ENCODE peak calls at places on chromosomes 12 and 14, in eight cellular contexts. D is neuronal stem cell, Q is kidney, K is mesenchymal stem cell, I is colonic mucosa, F is IMR-90, C is GM23248, H is mammary epithelial cell. Y is an unnamed sample.
A peak's percentile ranks its signal among the peaks of the same experiment; 100 is the strongest.

GRCh38 chr12:89472508-89472907 is 52.1 kb downstream of the GALNT4 start:
- DNase-seq in D (no peak), Q (no peak), K (peak; percentile 18), I (no peak), F (peak; percentile 84), C (peak; percentile 87), H (peak; percentile 59), Y (no peak)

GRCh38 chr14:29310757-29311156 is 544.2 kb downstream of the FOXG1 start:
- DNase-seq in D (no peak), Q (no peak), K (peak; percentile 11), I (no peak), F (peak; percentile 78), C (peak; percentile 83), H (no peak), Y (no peak)

GRCh38 chr12:77324763-77325468 is 259.5 kb upstream of the E2F7 start:
- DNase-seq in D (peak; percentile 80), Q (peak; percentile 82), K (peak; percentile 69), I (peak; percentile 70), F (peak; percentile 61), C (peak; percentile 91), H (peak; percentile 71), Y (peak; percentile 96)

GRCh38 chr14:32657081-32657480 is 281.6 kb upstream of the NPAS3 start:
- DNase-seq in D (no peak), Q (peak; percentile 19), K (peak; percentile 88), I (peak; percentile 21), F (peak; percentile 61), C (peak; percentile 37), H (peak; percentile 62), Y (peak; percentile 46)

GRCh38 chr12:109645708-109646107 is 67.9 kb upstream of the FAM222A start:
- DNase-seq in D (no peak), Q (no peak), K (no peak), I (no peak), F (no peak), C (no peak), H (no peak), Y (no peak)

GRCh38 chr12:47219243-47219642 is 139.5 kb upstream of the AMIGO2 start:
- DNase-seq in D (no peak), Q (no peak), K (no peak), I (no peak), F (peak; percentile 71), C (peak; percentile 62), H (peak; percentile 39), Y (no peak)

GRCh38 chr12:58877243-58877743 is 43.0 kb downstream of the LRIG3 start:
- DNase-seq in D (no peak), Q (no peak), K (peak; percentile 58), I (peak; percentile 32), F (peak; percentile 100), C (peak; percentile 81), H (peak; percentile 97), Y (no peak)

GRCh38 chr12:42086021-42086420 is 58.7 kb downstream of the GXYLT1 start:
- DNase-seq in D (no peak), Q (no peak), K (peak; percentile 15), I (no peak), F (peak; percentile 63), C (peak; percentile 17), H (no peak), Y (no peak)

GRCh38 chr12:117579939-117580717 is 218.7 kb upstream of the NOS1 start:
- DNase-seq in D (no peak), Q (no peak), K (no peak), I (no peak), F (no peak), C (no peak), H (no peak), Y (no peak)

GRCh38 chr12:1791104-1791927 is 29.0 kb upstream of the LRTM2 start:
- DNase-seq in D (no peak), Q (peak; percentile 77), K (peak; percentile 67), I (peak; percentile 76), F (peak; percentile 67), C (peak; percentile 82), H (peak; percentile 42), Y (peak; percentile 87)

GRCh38 chr14:55926007-55926406 is 192.2 kb upstream of the PELI2 start:
- DNase-seq in D (no peak), Q (no peak), K (no peak), I (peak; percentile 53), F (no peak), C (no peak), H (no peak), Y (no peak)

GRCh38 chr14:77309122-77309521 is 11.6 kb downstream of the POMT2 start:
- DNase-seq in D (no peak), Q (no peak), K (no peak), I (no peak), F (no peak), C (no peak), H (no peak), Y (no peak)

GRCh38 chr14:85188836-85189235 is 341.1 kb upstream of the FLRT2 start:
- DNase-seq in D (no peak), Q (no peak), K (no peak), I (no peak), F (no peak), C (no peak), H (no peak), Y (no peak)

GRCh38 chr12:111158992-111159391 is 209.9 kb downstream of the PHETA1 start:
- DNase-seq in D (no peak), Q (peak; percentile 14), K (no peak), I (no peak), F (no peak), C (no peak), H (no peak), Y (peak; percentile 77)

GRCh38 chr14:102924632-102925588 is 2.4 kb downstream of the AMN start:
- DNase-seq in D (no peak), Q (peak; percentile 59), K (no peak), I (no peak), F (no peak), C (no peak), H (no peak), Y (no peak)

GRCh38 chr14:90857866-90858265 is 41.6 kb upstream of the TTC7B start:
- DNase-seq in D (no peak), Q (no peak), K (no peak), I (no peak), F (no peak), C (no peak), H (no peak), Y (no peak)

GRCh38 chr12:76976777-76977465 is 88.4 kb downstream of the E2F7 start:
- DNase-seq in D (no peak), Q (no peak), K (no peak), I (no peak), F (no peak), C (peak; percentile 10), H (peak; percentile 19), Y (no peak)

GRCh38 chr14:98721061-98721460 is 550.9 kb downstream of the BCL11B start:
- DNase-seq in D (no peak), Q (no peak), K (no peak), I (no peak), F (no peak), C (no peak), H (no peak), Y (no peak)
- H3K27ac ChIP-seq in D (no peak overlapping the region), Q (no peak overlapping the region), K (no peak overlapping the region), I (no peak overlapping the region), F (no peak overlapping the region), C (no peak overlapping the region), H (no peak overlapping the region), Y (no peak overlapping the region)

GRCh38 chr12:79421236-79421740 is 269.5 kb downstream of the PAWR start:
- DNase-seq in D (no peak), Q (no peak), K (no peak), I (no peak), F (no peak), C (no peak), H (no peak), Y (no peak)

GRCh38 chr12:79423560-79423959 is 267.2 kb downstream of the PAWR start:
- DNase-seq in D (no peak), Q (no peak), K (no peak), I (no peak), F (no peak), C (peak; percentile 17), H (no peak), Y (no peak)

GRCh38 chr12:79426121-79426520 is 264.6 kb downstream of the PAWR start:
- DNase-seq in D (no peak), Q (no peak), K (no peak), I (no peak), F (no peak), C (peak; percentile 16), H (no peak), Y (no peak)

GRCh38 chr12:79422060-79422812 is 268.5 kb downstream of the PAWR start:
- DNase-seq in D (no peak), Q (no peak), K (no peak), I (no peak), F (no peak), C (peak; percentile 32), H (no peak), Y (no peak)

DNA sequence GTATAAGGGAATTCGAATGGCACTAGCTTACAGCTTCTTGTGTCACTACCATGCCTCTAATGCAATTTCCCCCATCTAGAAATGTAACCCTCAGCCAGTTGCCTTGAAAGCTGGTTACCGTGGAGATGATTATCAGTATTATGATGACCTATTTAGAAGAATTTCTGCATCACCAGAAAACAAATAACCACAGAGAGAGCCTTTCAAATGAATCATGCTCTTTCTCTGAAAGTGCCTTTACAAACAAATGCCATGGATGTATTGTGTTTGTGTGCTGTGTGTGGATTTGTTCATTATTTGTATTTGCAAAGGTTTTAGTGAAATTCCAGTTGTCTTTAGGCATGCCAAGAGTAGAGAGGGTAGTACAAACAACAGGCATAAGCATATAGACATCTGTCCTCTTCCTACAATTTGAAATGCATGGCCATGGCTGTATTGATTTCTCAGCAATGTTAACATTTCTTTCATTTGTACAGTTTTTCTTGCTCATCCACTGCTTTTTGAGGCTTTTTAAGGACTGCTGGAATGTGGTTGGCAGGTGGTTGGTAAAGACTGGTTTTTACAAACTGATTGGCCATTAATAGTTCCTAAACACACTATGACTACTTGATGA is 266.5 kb downstream of the PAWR start:
- DNase-seq in D (peak; percentile 27), Q (no peak), K (peak; percentile 96), I (no peak), F (peak; percentile 95), C (peak; percentile 97), H (peak; percentile 88), Y (no peak)
- H3K4me1 ChIP-seq in D (peaks cover 11% of the 10 kb centered on the region), Q (peaks cover 47% of the 10 kb centered on the region), K (no peaks in the 10 kb centered on the region), I (peaks cover 4% of the 10 kb centered on the region), F (peaks cover 22% of the 10 kb centered on the region), C (peaks cover 70% of the 10 kb centered on the region), H (peaks cover 46% of the 10 kb centered on the region), Y (peaks cover 4% of the 10 kb centered on the region)

GRCh38 chr12:127083028-127083949 is 1183.7 kb upstream of the TMEM132C start:
- DNase-seq in D (no peak), Q (no peak), K (peak; percentile 83), I (peak; percentile 25), F (peak; percentile 65), C (peak; percentile 88), H (peak; percentile 78), Y (no peak)
- H3K9ac ChIP-seq in D (no peak overlapping the region), Q (peak overlapping the region; percentile 14), K (peak overlapping the region; percentile 88), I (no peak overlapping the region), F (no peak overlapping the region), C (peak overlapping the region; percentile 76), H (peak overlapping the region; percentile 78), Y (no peak overlapping the region)

GRCh38 chr12:115609356-115609755 is 668.1 kb downstream of the MED13L start:
- DNase-seq in D (no peak), Q (no peak), K (no peak), I (no peak), F (peak; percentile 1), C (peak; percentile 21), H (peak; percentile 4), Y (no peak)
- H3K27ac ChIP-seq in D (no peak overlapping the region), Q (no peak overlapping the region), K (no peak overlapping the region), I (no peak overlapping the region), F (no peak overlapping the region), C (no peak overlapping the region), H (no peak overlapping the region), Y (no peak overlapping the region)

GRCh38 chr14:20686386-20687143 is 2.0 kb upstream of the ANG start:
- DNase-seq in D (no peak), Q (no peak), K (no peak), I (peak; percentile 82), F (no peak), C (no peak), H (no peak), Y (peak; percentile 1)
- H3K4me1 ChIP-seq in D (no peaks in the 10 kb centered on the region), Q (peaks cover 22% of the 10 kb centered on the region), K (no peaks in the 10 kb centered on the region), I (peaks cover 4% of the 10 kb centered on the region), F (no peaks in the 10 kb centered on the region), C (peaks cover 21% of the 10 kb centered on the region), H (peaks cover 8% of the 10 kb centered on the region), Y (peaks cover 5% of the 10 kb centered on the region)

Y was measured in endodermal cell.